ENCODE peak calls at places on chromosomes 16 and 17, in seven cellular contexts. X is HuH-7.5, P is NCI-H1092 treated with DMSO at 0.1 percent for 48 hours, F is astrocyte of the spinal cord, U is AG04449, V is NCI-H1105, B is RWPE1. G is an unnamed sample.

GRCh38 chr17:77254961-77255741 is 114.4 kb downstream of the SEC14L1 start:
- DNase-seq in P (no peak), U (peak), X (peak), F (peak), V (no peak), B (peak), G (peak)

GRCh38 chr16:19170043-19170655 is 2.1 kb downstream of the SYT17 start:
- DNase-seq in P (no peak), U (no peak), X (no peak), F (no peak), B (no peak), V (no peak), G (no peak)

GRCh38 chr16:56744996-56745640 is 15.2 kb downstream of the NUP93 start:
- DNase-seq in P (no peak), U (no peak), X (no peak), V (no peak), F (no peak), B (no peak), G (no peak)

GRCh38 chr17:19332371-19333131 is 30.0 kb downstream of the B9D1 start:
- DNase-seq in X (no peak), V (no peak), P (no peak), U (no peak), F (no peak), B (no peak), G (no peak)

GRCh38 chr17:39714234-39714633 is 14.4 kb downstream of the ERBB2 start:
- DNase-seq in P (no peak), U (no peak), V (no peak), F (no peak), B (no peak), X (no peak), G (no peak)

GRCh38 chr16:81137012-81137335 is 40.8 kb upstream of the GCSH start:
- DNase-seq in U (no peak), X (no peak), P (peak), B (no peak), F (peak), V (no peak), G (peak)

GRCh38 chr17:16486373-16487250 is 5.4 kb downstream of the LRRC75A start:
- DNase-seq in X (no peak), P (peak), V (peak), U (no peak), F (peak), B (peak), G (peak)

GRCh38 chr16:1781758-1782407 is 488 bp downstream of the SPSB3 start:
- DNase-seq in V (no peak), F (no peak), B (peak), U (no peak), P (peak), X (no peak), G (peak)

GRCh38 chr16:78022347-78022746 is at the start of gene CLEC3A:
- DNase-seq in P (no peak), U (no peak), V (no peak), B (no peak), F (no peak), X (no peak), G (no peak)